ENCODE peak calls at places on chromosomes 16 and 17, in five cellular contexts. A, X, M, H and W are unnamed samples.

GRCh38 chr16:3907586-3907985 is 27.1 kb upstream of the CREBBP start:
- DNase-seq in H (no peak), A (no peak), M (no peak), X (no peak), W (no peak)

GRCh38 chr17:7932483-7932891 is 481 bp downstream of the CNTROB start:
- DNase-seq in M (no peak), A (no peak), H (no peak), X (no peak), W (no peak)

GRCh38 chr17:45371414-45372324 is 54.8 kb upstream of the MAP3K14 start:
- DNase-seq in H (peak; percentile 82), X (peak; percentile 82), A (peak; percentile 87), M (no peak), W (peak; percentile 91)

GRCh38 chr17:78951967-78952551 is 26.9 kb upstream of the TIMP2 start:
- DNase-seq in M (no peak), H (peak; percentile 52), A (no peak), X (no peak), W (no peak)

GRCh38 chr17:68453991-68454665 is 3.2 kb downstream of the WIPI1 start:
- DNase-seq in X (no peak), H (no peak), M (no peak), A (no peak), W (no peak)

GRCh38 chr17:50909765-50910661 is 43.9 kb upstream of the TOB1 start:
- DNase-seq in A (no peak), M (no peak), X (no peak), H (no peak), W (no peak)

GRCh38 chr17:6927290-6927844 is 68.5 kb upstream of the ALOX12 start:
- DNase-seq in M (no peak), X (no peak), H (no peak), A (no peak), W (no peak)

GRCh38 chr16:53457670-53458069 is 23.4 kb downstream of the RBL2 start:
- DNase-seq in X (no peak), A (no peak), H (no peak), M (no peak), W (no peak)

GRCh38 chr16:1434644-1435592 is 4.0 kb downstream of the PERCC1 start:
- DNase-seq in X (no peak), A (no peak), H (no peak), M (no peak), W (no peak)

GRCh38 chr16:66703359-66704215 is 7.0 kb upstream of the CMTM4 start:
- DNase-seq in A (no peak), H (no peak), M (no peak), X (no peak), W (no peak)

GRCh38 chr16:79713609-79714309 is 113.2 kb upstream of the MAF start:
- DNase-seq in H (no peak), M (no peak), A (no peak), X (no peak), W (no peak)

GRCh38 chr16:29809031-29809747 is 2.8 kb upstream of the PRRT2 start:
- DNase-seq in X (no peak), A (no peak), M (no peak), H (peak; percentile 34), W (peak; percentile 56)

GRCh38 chr16:57536306-57537193 is at the start of gene CCDC102A:
- DNase-seq in H (no peak), M (no peak), A (peak; percentile 40), X (no peak), W (no peak)
- TF ChIP-seq POLR2A in H (peak; percentile 12), M (no peak), A (peak; percentile 42), X (no peak), W (no peak)

GRCh38 chr17:39108976-39109375 is 42.5 kb downstream of the PLXDC1 start:
- DNase-seq in H (no peak), M (no peak), A (no peak), X (no peak), W (no peak)
- TF ChIP-seq POLR2A in H (no peak), M (no peak), A (no peak), X (no peak), W (no peak)

DNA sequence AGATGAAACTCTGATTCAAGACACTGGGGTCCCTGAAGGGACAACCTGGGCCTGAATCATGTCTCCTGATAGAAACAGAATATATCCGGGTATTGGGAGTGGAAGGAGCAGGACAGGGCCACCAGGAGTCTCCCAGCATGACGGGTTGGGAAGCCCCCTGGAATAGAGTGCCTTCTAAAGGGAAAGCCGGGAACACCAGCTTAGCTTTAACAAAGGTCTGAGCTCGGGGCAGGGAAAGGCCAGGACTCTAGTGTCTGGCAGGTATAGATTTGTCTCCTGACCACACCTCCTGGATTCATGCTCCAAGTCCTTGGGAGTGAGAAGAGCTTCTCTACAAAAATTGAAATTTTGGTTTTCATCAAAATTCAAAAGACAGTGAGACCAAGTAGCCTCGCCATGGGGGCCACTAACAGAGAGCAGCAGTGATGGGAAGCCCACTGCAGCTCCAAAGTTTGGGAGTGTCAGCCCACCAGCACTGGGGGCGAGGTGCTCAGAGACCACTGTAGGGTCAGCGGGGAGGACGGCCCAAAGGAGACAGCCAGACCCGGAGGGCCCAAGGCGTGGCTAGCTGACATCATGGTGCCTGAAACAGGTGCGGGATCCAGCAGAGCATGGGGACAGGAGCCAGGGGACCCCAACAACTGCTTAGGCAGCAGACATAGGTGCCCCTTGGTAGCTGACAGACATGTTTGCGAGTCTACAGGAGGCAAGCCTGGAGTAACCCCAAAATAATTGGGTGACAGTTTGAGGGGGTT is 81.0 kb downstream of the C16orf78 start:
- DNase-seq in H (no peak), A (no peak), M (no peak), X (no peak), W (no peak)
- TF ChIP-seq POLR2A in H (no peak), A (no peak), M (no peak), X (no peak), W (no peak)

DNA sequence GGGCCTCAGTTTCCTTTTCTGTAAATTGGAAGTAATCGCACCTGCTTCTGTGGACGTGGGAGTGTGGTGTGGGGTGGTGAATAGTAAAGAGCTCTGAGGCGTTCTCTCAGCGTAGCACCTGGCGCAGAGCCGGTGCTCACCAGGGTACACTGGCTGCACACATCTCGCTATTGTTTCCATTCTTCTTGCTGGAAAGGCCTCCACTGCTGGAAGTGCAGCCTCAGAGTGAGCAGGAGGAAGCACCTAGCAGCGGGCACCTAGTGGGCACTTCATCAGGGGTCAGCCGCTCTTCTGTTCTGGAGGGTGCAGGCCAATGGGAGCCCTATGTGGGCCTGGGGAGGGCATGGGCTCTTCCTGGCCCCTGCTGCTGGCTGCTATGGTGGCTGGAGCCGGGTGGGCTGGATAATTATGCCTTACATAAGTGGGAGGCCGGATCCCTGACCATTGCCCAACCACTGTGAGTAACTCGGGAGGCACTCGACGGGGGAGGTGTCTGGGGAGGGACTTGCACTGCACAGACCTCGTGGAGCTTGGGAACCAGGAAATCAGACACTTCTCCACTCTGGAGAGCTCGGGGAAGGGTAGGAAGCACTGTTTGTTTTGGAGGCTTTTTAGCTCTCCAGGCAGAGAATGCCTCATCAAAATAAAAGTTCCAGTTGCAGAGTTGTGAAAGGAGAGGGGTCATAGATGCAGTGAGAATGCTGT is 1.7 kb downstream of the MAP2K3 start:
- DNase-seq in M (peak; percentile 64), X (peak; percentile 83), A (peak; percentile 95), H (peak; percentile 88), W (peak; percentile 97)
- TF ChIP-seq POLR2A in M (peak; percentile 73), X (peak; percentile 60), A (peak; percentile 85), H (peak; percentile 66), W (peak; percentile 63)

GRCh38 chr17:74736423-74737298 is at the start of gene RAB37:
- DNase-seq in M (no peak), H (no peak), X (no peak), A (peak; percentile 77), W (peak; percentile 20)
- TF ChIP-seq POLR2A in M (no peak), H (no peak), X (no peak), A (peak; percentile 32), W (no peak)

DNA sequence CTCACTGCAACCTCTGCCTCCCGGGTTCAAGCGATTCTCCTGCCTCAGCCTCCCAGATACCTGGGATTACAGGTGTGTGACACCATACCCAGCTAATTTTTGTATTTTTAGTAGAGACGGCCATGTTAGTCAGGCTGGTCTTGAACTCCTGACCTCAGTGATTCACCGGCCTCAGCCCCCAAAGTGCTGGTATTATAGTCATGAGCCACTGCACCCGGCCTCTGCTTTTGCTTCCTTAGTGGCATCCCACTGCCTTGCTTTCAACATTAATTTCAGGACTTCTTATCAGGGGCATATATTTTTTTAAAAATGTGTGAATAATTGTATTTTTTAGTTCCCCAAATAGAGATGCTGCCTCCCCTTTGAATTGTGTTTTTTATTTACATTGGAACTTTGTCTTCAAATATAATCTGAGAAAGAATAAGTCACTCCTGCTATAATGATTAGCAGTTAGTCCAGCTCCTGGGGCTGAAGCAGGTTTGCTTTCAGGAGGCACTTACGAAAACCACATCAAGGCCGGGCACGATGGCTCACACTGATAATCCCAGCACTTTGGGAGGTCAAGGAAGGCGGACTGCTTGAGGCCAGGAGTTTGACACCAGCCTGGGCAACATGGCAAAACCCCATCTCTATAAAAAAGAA is 98.9 kb downstream of the SYCE1L start:
- DNase-seq in H (no peak), M (no peak), A (no peak), X (no peak), W (no peak)
- TF ChIP-seq POLR2A in H (no peak), M (no peak), A (no peak), X (no peak), W (no peak)

DNA sequence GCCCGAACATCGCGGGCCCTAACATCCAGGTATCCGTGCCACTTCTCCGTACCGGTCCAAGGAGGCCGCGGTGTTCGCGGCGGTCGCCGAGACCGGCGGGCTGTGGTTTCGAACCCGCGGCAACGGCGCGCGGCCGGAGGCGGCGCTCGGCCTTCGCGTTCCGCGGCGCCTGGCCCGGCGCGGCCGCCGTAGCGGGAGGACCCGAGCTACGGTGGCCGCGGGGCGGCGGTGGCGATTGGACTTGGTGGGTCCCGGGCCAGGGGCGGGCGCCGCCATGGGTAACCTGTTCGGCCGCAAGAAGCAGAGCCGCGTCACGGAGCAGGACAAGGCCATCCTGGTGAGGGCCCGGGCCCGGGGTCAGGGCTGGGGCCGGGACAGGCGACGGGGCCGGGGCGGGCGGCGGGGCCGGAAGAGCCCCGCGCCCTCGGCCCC is at the start of gene CHMP6:
- DNase-seq in H (peak; percentile 87), X (peak; percentile 61), A (peak; percentile 78), M (no peak), W (peak; percentile 68)
- TF ChIP-seq POLR2A in H (peak; percentile 48), X (no peak), A (peak; percentile 34), M (no peak), W (peak; percentile 26)

GRCh38 chr16:87836844-87837581 is 32.3 kb downstream of the SLC7A5 start:
- DNase-seq in M (no peak), X (no peak), H (no peak), A (no peak), W (no peak)
- TF ChIP-seq POLR2A in M (no peak), X (no peak), H (no peak), A (no peak), W (no peak)

DNA sequence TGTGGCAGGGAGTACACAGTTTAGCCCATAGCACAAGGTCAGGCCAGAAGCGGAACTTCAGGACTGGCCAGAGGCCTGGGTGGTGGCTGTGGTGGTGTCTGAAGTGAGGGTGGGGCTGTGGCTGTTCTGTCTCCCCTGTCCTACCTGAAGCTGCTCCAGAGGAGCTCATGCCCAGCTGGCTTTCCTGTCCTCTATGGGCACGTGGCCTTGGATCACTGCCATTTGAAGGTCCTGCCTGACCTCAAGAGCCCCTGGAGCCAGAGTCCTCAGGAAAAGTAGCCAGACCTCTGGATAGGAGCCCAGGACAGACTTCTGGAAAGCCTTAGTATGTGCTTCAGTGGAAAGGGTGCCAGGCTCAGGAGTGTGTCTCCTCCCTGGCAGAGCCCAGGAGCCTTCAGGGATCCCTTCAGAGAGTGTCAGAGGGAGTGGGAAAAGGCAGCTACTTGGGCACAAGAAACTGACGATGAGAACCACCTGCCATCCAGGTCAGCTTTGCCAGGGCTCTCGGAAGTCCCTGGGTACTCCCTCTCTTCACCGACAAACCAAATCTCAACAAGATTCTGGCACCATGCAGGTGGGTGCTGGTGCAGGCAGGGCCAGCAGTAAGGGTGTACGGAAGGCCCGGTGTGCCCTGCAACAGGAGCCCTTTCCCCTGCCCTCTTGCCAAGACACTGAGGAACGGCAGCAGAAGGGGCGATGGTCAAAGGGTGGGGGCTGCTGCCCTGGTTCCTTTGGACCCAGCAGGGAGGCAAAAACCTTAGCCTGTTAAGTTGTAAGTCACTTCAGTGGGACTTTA is 153.7 kb downstream of the NTN1 start:
- DNase-seq in A (no peak), H (no peak), M (no peak), X (no peak), W (no peak)
- TF ChIP-seq POLR2A in A (no peak), H (no peak), M (no peak), X (no peak), W (no peak)